ENCODE peak calls at places on chromosomes 3 and 15, in six cellular contexts. W is spleen; H is BE2C; D is GM20000; N is CD8-positive, alpha-beta T cell; X is ascending aorta. Q is an unnamed sample.

GRCh38 chr15:42679285-42680141 is 57.4 kb downstream of the CDAN1 start:
- DNase-seq in W (no peak), H (no peak), D (no peak), N (no peak), X (no peak), Q (no peak)

GRCh38 chr3:155001289-155002007 is 78.7 kb upstream of the MME start:
- DNase-seq in W (no peak), H (no peak), D (no peak), N (no peak), X (no peak), Q (no peak)

GRCh38 chr3:130850846-130851245 is 43.0 kb upstream of the ATP2C1 start:
- DNase-seq in W (no peak), H (no peak), D (no peak), N (no peak), X (no peak), Q (no peak)

GRCh38 chr15:56524915-56525314 is 60.0 kb upstream of the MNS1 start:
- DNase-seq in W (no peak), H (no peak), D (no peak), N (no peak), X (no peak), Q (no peak)

GRCh38 chr15:81002254-81003022 is 1.7 kb downstream of the TLNRD1 start:
- DNase-seq in W (peak; percentile 88), H (peak; percentile 12), D (peak; percentile 51), N (no peak), X (no peak), Q (peak; percentile 26)

GRCh38 chr3:143875566-143875965 is 27.3 kb upstream of the SLC9A9 start:
- DNase-seq in W (no peak), H (no peak), D (no peak), N (no peak), X (no peak), Q (peak; percentile 6)

GRCh38 chr3:74651239-74651638 is 36.8 kb upstream of the CNTN3 start:
- DNase-seq in W (no peak), H (no peak), D (no peak), N (no peak), X (no peak), Q (no peak)

GRCh38 chr3:162765524-162765923 is 1268.9 kb downstream of the OTOL1 start:
- DNase-seq in W (no peak), H (no peak), D (no peak), N (no peak), X (no peak), Q (no peak)

GRCh38 chr15:101407966-101408775 is 81.3 kb downstream of the PCSK6 start:
- DNase-seq in W (no peak), H (no peak), D (no peak), N (no peak), X (no peak), Q (no peak)

GRCh38 chr3:196218155-196218712 is 1.9 kb downstream of the SLC51A start:
- DNase-seq in W (peak; percentile 66), H (no peak), D (no peak), N (no peak), X (no peak), Q (no peak)

GRCh38 chr15:65583701-65584100 is 27.2 kb downstream of the INTS14 start:
- DNase-seq in W (no peak), H (peak; percentile 25), D (peak; percentile 58), N (no peak), X (no peak), Q (peak; percentile 65)

GRCh38 chr15:34514251-34514760 is 69.1 kb downstream of the GOLGA8B start:
- DNase-seq in W (peak; percentile 84), H (no peak), D (peak; percentile 72), N (no peak), X (no peak), Q (peak; percentile 26)

GRCh38 chr3:4532535-4533112 is 39.5 kb downstream of the ITPR1 start:
- DNase-seq in W (no peak), H (no peak), D (no peak), N (no peak), X (no peak), Q (no peak)

GRCh38 chr3:4531478-4532025 is 38.4 kb downstream of the ITPR1 start:
- DNase-seq in W (no peak), H (peak; percentile 25), D (no peak), N (no peak), X (no peak), Q (no peak)

GRCh38 chr3:4529901-4530588 is 36.9 kb downstream of the ITPR1 start:
- DNase-seq in W (no peak), H (no peak), D (no peak), N (no peak), X (no peak), Q (no peak)

GRCh38 chr3:4528802-4529201 is 35.7 kb downstream of the ITPR1 start:
- DNase-seq in W (no peak), H (no peak), D (no peak), N (no peak), X (no peak), Q (no peak)

DNA sequence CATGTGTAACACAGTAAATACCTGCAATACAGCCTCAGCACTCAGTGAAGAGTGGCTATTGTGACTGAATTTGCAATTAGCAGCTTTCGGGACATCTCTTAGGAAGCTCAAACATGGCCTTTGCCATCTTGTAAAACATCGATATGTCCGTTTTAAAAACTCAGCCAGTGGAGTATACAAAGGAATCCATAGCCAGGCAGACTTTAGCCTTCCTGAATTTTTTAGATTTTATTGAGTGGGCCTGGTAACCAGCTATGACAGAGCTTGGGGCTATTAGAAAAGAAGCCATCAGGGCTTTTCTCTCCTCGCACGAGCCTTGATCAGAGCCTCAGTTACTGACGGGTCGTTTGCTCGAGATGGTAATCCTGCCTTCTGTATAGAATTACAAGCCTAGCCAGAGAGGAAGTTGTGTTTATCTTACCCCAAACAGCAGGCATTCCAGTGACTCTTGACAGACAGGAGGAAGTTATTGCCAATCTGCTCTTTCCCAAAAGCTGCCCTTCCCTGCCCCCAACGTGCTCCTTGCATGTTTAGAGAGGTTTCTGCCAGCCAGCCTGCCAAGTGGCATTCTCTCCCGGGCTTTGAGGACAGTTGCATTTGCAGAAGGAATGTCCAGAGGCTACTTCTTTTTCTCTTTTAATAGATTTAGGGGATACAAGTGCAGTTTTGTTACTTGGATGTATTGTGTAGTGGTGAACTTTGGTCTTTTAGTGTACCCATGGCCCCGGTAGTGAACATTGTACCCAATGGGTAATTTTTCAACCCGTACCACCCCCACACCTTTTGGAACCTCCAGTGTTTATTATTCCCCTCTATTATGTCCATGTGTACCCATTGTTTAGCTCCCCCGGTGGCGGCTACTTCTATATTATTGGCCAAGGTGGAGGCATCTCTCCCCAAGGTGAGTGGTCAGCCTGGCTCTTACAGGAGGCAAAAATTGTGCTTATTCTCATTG is 40.6 kb downstream of the ITPR1 start:
- DNase-seq in W (no peak), H (peak; percentile 19), D (no peak), N (no peak), X (no peak), Q (peak; percentile 62)
- TF ChIP-seq CTCF in W (no peak), H (no peak), D (no peak), N (no peak), X (no peak), Q (no peak)

GRCh38 chr15:23073890-23074631 is 34.7 kb upstream of the TUBGCP5 start:
- DNase-seq in W (no peak), H (peak; percentile 39), D (no peak), N (no peak), X (no peak), Q (no peak)

GRCh38 chr15:23072633-23073032 is 33.3 kb upstream of the TUBGCP5 start:
- DNase-seq in W (no peak), H (no peak), D (no peak), N (no peak), X (no peak), Q (no peak)

GRCh38 chr15:23065836-23066235 is 26.5 kb upstream of the TUBGCP5 start:
- DNase-seq in W (no peak), H (no peak), D (no peak), N (no peak), X (no peak), Q (no peak)

GRCh38 chr15:23067416-23067815 is 28.0 kb upstream of the TUBGCP5 start:
- DNase-seq in W (no peak), H (no peak), D (no peak), N (no peak), X (no peak), Q (no peak)

DNA sequence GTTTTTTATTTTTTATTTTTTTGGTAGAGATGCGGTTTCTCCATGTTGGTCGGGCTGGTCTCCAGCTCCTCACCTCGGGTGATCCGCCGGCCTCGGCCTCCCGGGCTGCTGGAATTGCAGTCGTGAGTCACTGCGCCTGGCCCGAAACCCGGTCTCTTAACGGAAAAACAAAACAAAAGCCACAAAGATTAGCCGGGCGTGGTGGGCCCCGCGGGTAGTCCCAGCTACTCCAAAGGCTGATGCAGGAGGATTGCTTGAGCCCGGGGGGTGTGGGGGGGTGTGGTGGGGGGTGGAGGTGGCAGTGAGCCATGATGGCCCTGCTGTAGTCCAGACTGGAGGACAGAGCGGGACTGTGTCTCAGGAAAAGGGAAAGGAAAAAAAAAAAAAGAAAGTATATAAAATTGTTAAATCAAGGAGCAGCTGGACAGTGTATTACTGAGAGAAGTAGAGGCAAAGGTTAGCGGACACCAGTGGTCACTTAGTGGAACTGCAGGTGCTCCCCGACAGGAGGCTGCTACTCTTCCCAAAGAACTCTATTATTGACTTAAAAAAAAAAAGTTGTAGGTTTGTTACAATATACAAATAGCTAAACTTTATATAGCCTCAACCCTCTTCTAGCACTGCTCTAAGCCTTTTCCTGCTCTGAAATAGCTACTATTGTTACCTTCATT is 30.3 kb upstream of the TUBGCP5 start:
- DNase-seq in W (no peak), H (no peak), D (no peak), N (no peak), X (no peak), Q (peak; percentile 14)
- TF ChIP-seq CTCF in W (no peak), H (peak; percentile 33), D (no peak), N (no peak), X (no peak), Q (peak; percentile 55)

GRCh38 chr3:44976002-44976815 is at the start of the genes EXOSC7 and ZDHHC3:
- DNase-seq in W (peak; percentile 98), H (peak; percentile 78), D (peak; percentile 97), N (peak; percentile 75), X (peak; percentile 24), Q (peak; percentile 79)
- TF ChIP-seq CTCF in W (no peak), H (no peak), D (no peak), N (no peak), X (no peak), Q (no peak)

DNA sequence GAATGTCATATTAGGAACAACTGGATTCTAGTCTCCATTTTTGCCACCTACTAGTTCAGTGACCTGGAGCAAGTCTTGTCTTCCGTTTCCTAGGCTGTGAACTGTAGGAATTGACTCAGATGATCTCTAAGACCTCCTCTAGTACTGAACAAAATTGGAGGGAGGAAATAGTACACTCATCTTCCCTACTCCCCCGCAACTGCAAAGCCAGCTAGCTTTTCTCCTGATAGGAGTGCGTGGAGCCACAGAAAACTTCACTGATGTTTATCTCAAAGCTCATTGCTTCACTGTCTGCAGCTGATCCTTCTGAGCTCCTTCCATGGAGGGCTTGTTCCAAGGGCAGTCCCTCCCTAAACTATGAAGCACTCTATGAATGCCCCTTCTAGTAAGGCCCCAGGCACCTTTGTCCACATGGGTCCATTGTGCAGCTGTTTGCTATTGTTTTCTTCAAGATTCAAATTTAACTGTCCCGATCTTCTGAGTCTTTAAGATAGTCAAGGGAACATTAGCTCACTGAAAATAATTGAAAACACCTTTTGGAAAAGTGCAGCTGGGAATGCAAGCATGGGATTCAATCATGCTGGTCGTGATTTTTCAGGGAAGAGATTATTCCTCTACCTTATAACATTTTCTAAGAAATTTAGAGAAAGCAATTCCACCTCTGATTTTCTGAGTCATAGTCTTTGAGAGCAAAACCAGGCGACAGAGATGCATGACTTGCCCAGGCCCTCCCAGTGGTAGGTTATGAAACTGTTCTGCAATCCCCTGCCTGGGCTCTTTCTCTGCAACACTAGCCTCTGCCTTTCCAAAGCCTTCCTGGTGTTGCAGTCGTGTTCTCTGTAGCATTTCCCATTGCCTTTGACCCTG is 24.3 kb downstream of the FILIP1L start:
- DNase-seq in W (no peak), H (peak; percentile 49), D (peak; percentile 28), N (no peak), X (no peak), Q (peak; percentile 16)
- TF ChIP-seq CTCF in W (no peak), H (peak; percentile 73), D (peak; percentile 20), N (no peak), X (peak; percentile 15), Q (peak; percentile 55)

Q was measured in endothelial cell.